ENCODE peak calls at places on chromosomes 1 and 21, in six cellular contexts. U is PC-3, J is spleen, Q is body of pancreas, G is endothelial cell, C is SK-N-SH. D is an unnamed sample.

GRCh38 chr1:154609398-154610380 is 1.7 kb upstream of the ADAR start:
- DNase-seq in U (peak), J (no peak), Q (no peak), G (no peak), C (no peak), D (peak)

GRCh38 chr1:93251966-93252365 is 71.4 kb downstream of the CCDC18 start:
- DNase-seq in U (no peak), J (no peak), Q (no peak), G (no peak), C (no peak), D (no peak)

GRCh38 chr1:152904688-152905440 is 3.5 kb upstream of the IVL start:
- DNase-seq in U (no peak), J (no peak), Q (no peak), G (no peak), C (no peak), D (no peak)

GRCh38 chr1:155860939-155861496 is 1.7 kb downstream of the SYT11 start:
- DNase-seq in U (no peak), J (no peak), Q (no peak), G (no peak), C (no peak), D (no peak)

GRCh38 chr1:74673351-74674111 is at the start of gene ERICH3:
- DNase-seq in U (no peak), J (peak), Q (no peak), G (peak), C (peak), D (peak)

GRCh38 chr1:34320081-34320480 is 143.4 kb downstream of the C1orf94 start:
- DNase-seq in U (peak), J (no peak), Q (no peak), G (no peak), C (peak), D (no peak)

GRCh38 chr1:198495635-198496034 is 44.8 kb downstream of the ATP6V1G3 start:
- DNase-seq in U (no peak), J (no peak), Q (no peak), G (no peak), C (no peak), D (no peak)

GRCh38 chr1:79128726-79129125 is 122.2 kb upstream of the ADGRL4 start:
- DNase-seq in U (peak), J (no peak), Q (no peak), G (no peak), C (peak), D (no peak)

GRCh38 chr1:14160766-14161165 is 437.7 kb upstream of the KAZN start:
- DNase-seq in U (no peak), J (no peak), Q (no peak), G (no peak), C (no peak), D (no peak)

GRCh38 chr21:41950941-41951408 is 2.8 kb downstream of the C2CD2 start:
- DNase-seq in U (no peak), J (peak), Q (no peak), G (no peak), C (no peak), D (no peak)

GRCh38 chr1:214833357-214833756 is 230.4 kb downstream of the CENPF start:
- DNase-seq in U (peak), J (no peak), Q (no peak), G (no peak), C (no peak), D (no peak)

GRCh38 chr1:241838831-241839365 is 9.1 kb upstream of the EXO1 start:
- DNase-seq in U (peak), J (no peak), Q (no peak), G (no peak), C (no peak), D (no peak)

GRCh38 chr1:33086384-33086850 is 5.5 kb downstream of the AZIN2 start:
- DNase-seq in U (peak), J (no peak), Q (peak), G (peak), C (peak), D (peak)

GRCh38 chr1:244815600-244816099 is 19.8 kb upstream of the COX20 start:
- DNase-seq in U (no peak), J (peak), Q (peak), G (no peak), C (no peak), D (no peak)

GRCh38 chr1:115240321-115240720 is 97.7 kb downstream of the NGF start:
- DNase-seq in U (peak), J (no peak), Q (no peak), G (no peak), C (no peak), D (no peak)

GRCh38 chr1:85585845-85586244 is 5.3 kb downstream of the CCN1 start:
- DNase-seq in U (peak), J (no peak), Q (no peak), G (no peak), C (no peak), D (no peak)

GRCh38 chr1:207944571-207944970 is 33.6 kb upstream of the CD34 start:
- DNase-seq in U (peak), J (no peak), Q (no peak), G (no peak), C (no peak), D (no peak)

GRCh38 chr1:197595244-197595904 is 179.9 kb downstream of the DENND1B start:
- DNase-seq in U (no peak), J (no peak), Q (no peak), G (no peak), C (no peak), D (no peak)

DNA sequence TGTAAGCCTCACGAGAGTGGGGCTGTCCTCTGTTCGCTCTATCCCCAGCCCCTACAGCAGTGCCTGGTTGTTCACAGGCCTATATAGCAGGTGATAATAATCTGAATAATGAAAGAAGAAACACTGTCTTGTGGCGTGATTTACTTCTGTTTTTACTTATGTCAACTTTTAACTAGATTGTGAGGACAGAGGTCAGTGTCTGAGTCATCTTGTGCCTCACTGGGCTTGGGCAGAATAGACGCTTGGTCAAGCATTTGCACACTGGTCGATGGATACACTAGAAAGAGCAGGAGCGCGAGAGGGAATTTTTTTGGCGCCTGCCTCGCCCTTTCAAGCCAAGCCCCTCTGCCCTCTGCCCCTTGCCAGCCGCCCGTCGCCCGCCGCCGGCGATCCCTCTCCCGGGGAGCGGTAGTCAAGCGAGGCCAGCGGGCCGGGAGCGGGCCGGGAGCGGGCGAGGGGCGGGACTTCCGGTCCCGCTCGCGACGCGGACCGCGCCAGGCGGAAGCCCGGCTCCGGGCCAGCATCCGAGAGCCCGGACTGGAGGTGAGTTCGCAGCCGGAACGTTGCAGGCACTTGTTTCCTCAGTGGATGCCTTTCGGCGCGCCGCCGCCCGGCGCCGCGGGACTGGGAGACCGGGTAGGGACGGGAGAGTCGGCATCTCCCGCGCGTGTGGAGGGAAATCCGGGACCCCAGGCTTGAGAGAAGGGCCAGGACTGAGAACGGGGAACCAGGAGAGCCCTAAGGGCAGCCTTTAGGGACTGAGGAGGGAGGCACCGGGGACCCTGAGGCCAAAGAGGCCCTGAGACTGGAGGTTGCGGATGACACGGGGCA is at the start of gene DISP1:
- DNase-seq in U (peak), J (peak), Q (peak), G (peak), C (peak), D (peak)
- TF ChIP-seq CTCF in U (no peak), J (no peak), Q (no peak), G (no peak), C (no peak), D (no peak)

GRCh38 chr21:45192332-45192731 is 95.4 kb downstream of the POFUT2 start:
- DNase-seq in U (no peak), J (no peak), Q (no peak), G (no peak), C (no peak), D (no peak)
- TF ChIP-seq CTCF in U (peak), J (no peak), Q (no peak), G (no peak), C (no peak), D (no peak)

DNA sequence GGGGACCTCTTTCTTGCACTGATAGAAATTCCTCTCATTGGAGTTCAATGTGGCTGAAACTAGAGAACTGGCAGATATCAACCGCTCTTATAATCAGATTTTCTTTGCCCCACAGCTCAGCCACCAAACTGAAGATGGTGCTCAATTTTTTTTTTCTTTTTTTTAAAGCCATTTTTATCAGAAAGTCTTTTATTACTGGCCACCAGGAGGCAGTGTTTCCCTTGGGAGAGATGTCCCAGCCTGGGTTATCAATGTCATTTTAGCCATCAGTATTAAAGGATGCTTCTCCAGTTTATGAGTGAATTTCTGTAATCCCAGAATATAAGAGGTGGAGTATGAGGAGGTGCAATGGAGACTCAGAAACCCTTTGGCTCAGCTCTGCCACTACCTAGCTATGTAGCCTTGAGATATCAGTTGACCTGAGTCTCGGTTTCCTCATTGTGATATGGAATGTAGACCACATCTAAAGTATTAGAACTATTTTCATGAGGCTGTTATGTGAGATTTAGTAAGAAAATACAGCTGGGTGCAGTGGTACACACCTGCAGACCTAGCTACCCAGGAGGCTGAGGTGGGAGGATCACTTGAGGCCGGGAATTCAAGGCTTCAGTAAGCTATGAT is 27.6 kb downstream of the CD244 start:
- DNase-seq in U (peak), J (no peak), Q (peak), G (peak), C (peak), D (peak)
- TF ChIP-seq CTCF in U (peak), J (peak), Q (peak), G (peak), C (peak), D (peak)

GRCh38 chr1:36453051-36453450 is 2.8 kb upstream of the OSCP1 start:
- DNase-seq in U (no peak), J (no peak), Q (no peak), G (no peak), C (no peak), D (no peak)

GRCh38 chr1:36453600-36454388 is 3.5 kb upstream of the OSCP1 start:
- DNase-seq in U (no peak), J (no peak), Q (no peak), G (no peak), C (no peak), D (no peak)

GRCh38 chr1:36457691-36458090 is 6.5 kb downstream of the MRPS15 start:
- DNase-seq in U (no peak), J (peak), Q (no peak), G (no peak), C (no peak), D (no peak)

GRCh38 chr1:36456391-36456928 is 6.2 kb upstream of the OSCP1 start:
- DNase-seq in U (no peak), J (peak), Q (no peak), G (no peak), C (no peak), D (no peak)

DNA sequence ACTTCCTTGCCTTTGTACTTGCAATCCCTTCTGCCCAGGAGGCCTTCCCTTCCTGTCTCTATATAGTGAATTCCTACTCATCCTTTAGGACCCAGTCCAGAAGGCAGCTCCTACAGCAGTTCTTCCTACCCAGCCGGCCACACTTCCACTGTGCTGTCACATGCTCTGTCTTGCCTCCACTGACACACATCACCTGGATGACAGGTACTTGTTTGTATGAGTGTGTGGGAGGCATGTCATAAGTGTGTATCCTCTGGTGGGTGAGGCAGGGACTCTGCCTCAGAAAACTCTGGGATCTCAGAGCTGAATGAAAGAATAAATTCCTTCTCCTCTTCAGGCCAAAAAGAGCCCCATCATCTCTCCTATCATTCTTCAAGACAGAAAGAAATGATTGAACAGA is 5.1 kb upstream of the OSCP1 start:
- DNase-seq in U (no peak), J (peak), Q (no peak), G (no peak), C (no peak), D (no peak)
- TF ChIP-seq CTCF in U (no peak), J (no peak), Q (no peak), G (no peak), C (no peak), D (no peak)

DNA sequence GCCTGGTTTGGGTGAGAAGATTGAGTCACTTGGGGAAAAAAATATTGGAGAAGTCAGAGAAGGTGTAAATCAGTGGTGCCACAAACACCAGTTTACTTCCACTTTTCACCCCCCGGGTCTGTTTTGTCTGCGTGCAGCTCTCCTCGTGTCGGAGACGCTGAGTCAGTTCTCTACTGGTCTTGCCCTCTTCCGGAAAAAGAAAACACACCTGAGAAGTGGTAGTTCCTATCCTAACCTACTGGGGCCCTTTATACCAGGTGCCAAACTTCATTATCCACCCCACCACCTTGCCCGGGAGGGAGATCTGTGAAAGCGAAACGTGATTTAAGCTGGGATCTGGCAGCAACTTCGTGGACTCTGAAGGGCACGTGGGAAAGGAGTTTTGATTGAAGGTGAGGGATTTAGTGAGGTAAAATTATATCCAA is 855 bp upstream of the IVNS1ABP start:
- DNase-seq in U (no peak), J (peak), Q (peak), G (no peak), C (peak), D (peak)
- TF ChIP-seq CTCF in U (no peak), J (no peak), Q (no peak), G (no peak), C (no peak), D (no peak)

DNA sequence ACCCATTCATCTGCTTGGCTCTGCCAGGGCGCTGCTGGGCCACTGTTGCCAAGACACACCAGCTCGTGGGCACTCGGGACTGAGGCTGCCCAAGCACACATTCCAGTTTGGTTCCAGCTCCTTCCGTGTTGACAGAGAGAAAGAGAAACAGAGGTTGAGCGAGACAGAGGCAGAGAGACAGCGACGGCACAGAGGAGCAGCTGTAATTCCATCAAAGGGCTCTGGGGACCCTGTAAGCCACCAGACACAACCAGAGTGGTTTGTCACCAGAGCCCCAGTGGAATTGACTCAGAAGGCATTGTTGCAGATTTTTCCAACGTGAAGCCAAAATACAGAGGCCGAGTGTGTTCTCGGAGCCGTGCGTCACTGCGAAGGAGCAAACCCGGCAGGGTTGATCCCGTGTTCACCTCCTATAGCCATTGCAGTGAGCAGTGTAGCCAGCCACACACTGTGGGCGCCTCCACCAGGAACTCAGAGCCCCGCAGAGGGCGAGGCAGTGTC is 33.5 kb downstream of the SYF2 start:
- DNase-seq in U (peak), J (no peak), Q (peak), G (no peak), C (no peak), D (peak)
- TF ChIP-seq CTCF in U (peak), J (no peak), Q (no peak), G (no peak), C (no peak), D (peak)

D was measured in GM13977.